ENCODE peak calls at places on chromosomes 5 and 9, in eight cellular contexts. One of them, this sample, is unnamed.

GRCh38 chr5:151682751-151683331 is 3.9 kb downstream of the SPARC start:
- DNase-seq in cardiac muscle cell: peak
- DNase-seq in activated CD4-positive, CD25-positive, alpha-beta regulatory T cell treated with anti-CD3 and anti-CD28 coated beads, Interleukin-2, amount 50 U/mL, for 16 hours: no peak
- DNase-seq in BJ: no peak
- DNase-seq in activated CD4-positive, alpha-beta T cell treated with anti-CD3 and anti-CD28 coated beads, Interleukin-2, amount 50 U/mL, for 1 hour: no peak
- DNase-seq in AG04450: no peak
- DNase-seq in stimulated activated CD4-positive, alpha-beta T cell treated with anti-CD3 and anti-CD28 coated beads, Interleukin-15, amount 100 ng/mL, for 24 hours: no peak
- DNase-seq in LNCaP clone FGC: no peak
- DNase-seq in this sample: no peak

GRCh38 chr9:16450578-16450977 is 419.9 kb downstream of the BNC2 start:
- DNase-seq in cardiac muscle cell: no peak
- DNase-seq in activated CD4-positive, CD25-positive, alpha-beta regulatory T cell treated with anti-CD3 and anti-CD28 coated beads, Interleukin-2, amount 50 U/mL, for 16 hours: no peak
- DNase-seq in BJ: no peak
- DNase-seq in activated CD4-positive, alpha-beta T cell treated with anti-CD3 and anti-CD28 coated beads, Interleukin-2, amount 50 U/mL, for 1 hour: no peak
- DNase-seq in AG04450: no peak
- DNase-seq in stimulated activated CD4-positive, alpha-beta T cell treated with anti-CD3 and anti-CD28 coated beads, Interleukin-15, amount 100 ng/mL, for 24 hours: no peak
- DNase-seq in LNCaP clone FGC: no peak
- DNase-seq in this sample: no peak

GRCh38 chr5:68086857-68087256 is 128.7 kb upstream of the PIK3R1 start:
- DNase-seq in cardiac muscle cell: no peak
- DNase-seq in activated CD4-positive, CD25-positive, alpha-beta regulatory T cell treated with anti-CD3 and anti-CD28 coated beads, Interleukin-2, amount 50 U/mL, for 16 hours: no peak
- DNase-seq in BJ: peak
- DNase-seq in activated CD4-positive, alpha-beta T cell treated with anti-CD3 and anti-CD28 coated beads, Interleukin-2, amount 50 U/mL, for 1 hour: no peak
- DNase-seq in AG04450: peak
- DNase-seq in stimulated activated CD4-positive, alpha-beta T cell treated with anti-CD3 and anti-CD28 coated beads, Interleukin-15, amount 100 ng/mL, for 24 hours: no peak
- DNase-seq in LNCaP clone FGC: no peak
- DNase-seq in this sample: no peak

GRCh38 chr5:1734908-1735289 is 64.7 kb downstream of the MRPL36 start:
- DNase-seq in cardiac muscle cell: no peak
- DNase-seq in activated CD4-positive, CD25-positive, alpha-beta regulatory T cell treated with anti-CD3 and anti-CD28 coated beads, Interleukin-2, amount 50 U/mL, for 16 hours: no peak
- DNase-seq in BJ: no peak
- DNase-seq in activated CD4-positive, alpha-beta T cell treated with anti-CD3 and anti-CD28 coated beads, Interleukin-2, amount 50 U/mL, for 1 hour: no peak
- DNase-seq in AG04450: no peak
- DNase-seq in stimulated activated CD4-positive, alpha-beta T cell treated with anti-CD3 and anti-CD28 coated beads, Interleukin-15, amount 100 ng/mL, for 24 hours: no peak
- DNase-seq in LNCaP clone FGC: no peak
- DNase-seq in this sample: no peak

GRCh38 chr9:108511200-108511756 is 344.5 kb downstream of the ACTL7B start:
- DNase-seq in cardiac muscle cell: no peak
- DNase-seq in activated CD4-positive, CD25-positive, alpha-beta regulatory T cell treated with anti-CD3 and anti-CD28 coated beads, Interleukin-2, amount 50 U/mL, for 16 hours: no peak
- DNase-seq in BJ: peak
- DNase-seq in activated CD4-positive, alpha-beta T cell treated with anti-CD3 and anti-CD28 coated beads, Interleukin-2, amount 50 U/mL, for 1 hour: no peak
- DNase-seq in AG04450: peak
- DNase-seq in stimulated activated CD4-positive, alpha-beta T cell treated with anti-CD3 and anti-CD28 coated beads, Interleukin-15, amount 100 ng/mL, for 24 hours: no peak
- DNase-seq in LNCaP clone FGC: no peak
- DNase-seq in this sample: no peak

GRCh38 chr9:86944974-86945867 is 2.1 kb downstream of the GAS1 start:
- DNase-seq in cardiac muscle cell: peak
- DNase-seq in activated CD4-positive, CD25-positive, alpha-beta regulatory T cell treated with anti-CD3 and anti-CD28 coated beads, Interleukin-2, amount 50 U/mL, for 16 hours: no peak
- DNase-seq in BJ: no peak
- DNase-seq in activated CD4-positive, alpha-beta T cell treated with anti-CD3 and anti-CD28 coated beads, Interleukin-2, amount 50 U/mL, for 1 hour: no peak
- DNase-seq in AG04450: no peak
- DNase-seq in stimulated activated CD4-positive, alpha-beta T cell treated with anti-CD3 and anti-CD28 coated beads, Interleukin-15, amount 100 ng/mL, for 24 hours: no peak
- DNase-seq in LNCaP clone FGC: no peak
- DNase-seq in this sample: no peak

GRCh38 chr9:126700296-126700695 is 86.6 kb downstream of the LMX1B start:
- DNase-seq in cardiac muscle cell: no peak
- DNase-seq in activated CD4-positive, CD25-positive, alpha-beta regulatory T cell treated with anti-CD3 and anti-CD28 coated beads, Interleukin-2, amount 50 U/mL, for 16 hours: no peak
- DNase-seq in BJ: no peak
- DNase-seq in activated CD4-positive, alpha-beta T cell treated with anti-CD3 and anti-CD28 coated beads, Interleukin-2, amount 50 U/mL, for 1 hour: no peak
- DNase-seq in AG04450: no peak
- DNase-seq in stimulated activated CD4-positive, alpha-beta T cell treated with anti-CD3 and anti-CD28 coated beads, Interleukin-15, amount 100 ng/mL, for 24 hours: no peak
- DNase-seq in LNCaP clone FGC: no peak
- DNase-seq in this sample: no peak

GRCh38 chr9:79686381-79687130 is 114.8 kb downstream of the TLE4 start:
- DNase-seq in cardiac muscle cell: no peak
- DNase-seq in activated CD4-positive, CD25-positive, alpha-beta regulatory T cell treated with anti-CD3 and anti-CD28 coated beads, Interleukin-2, amount 50 U/mL, for 16 hours: no peak
- DNase-seq in BJ: peak
- DNase-seq in activated CD4-positive, alpha-beta T cell treated with anti-CD3 and anti-CD28 coated beads, Interleukin-2, amount 50 U/mL, for 1 hour: no peak
- DNase-seq in AG04450: peak
- DNase-seq in stimulated activated CD4-positive, alpha-beta T cell treated with anti-CD3 and anti-CD28 coated beads, Interleukin-15, amount 100 ng/mL, for 24 hours: no peak
- DNase-seq in LNCaP clone FGC: no peak
- DNase-seq in this sample: no peak

GRCh38 chr5:125668904-125669303 is 754.3 kb upstream of the GRAMD2B start:
- DNase-seq in cardiac muscle cell: no peak
- DNase-seq in activated CD4-positive, CD25-positive, alpha-beta regulatory T cell treated with anti-CD3 and anti-CD28 coated beads, Interleukin-2, amount 50 U/mL, for 16 hours: no peak
- DNase-seq in BJ: no peak
- DNase-seq in activated CD4-positive, alpha-beta T cell treated with anti-CD3 and anti-CD28 coated beads, Interleukin-2, amount 50 U/mL, for 1 hour: no peak
- DNase-seq in AG04450: no peak
- DNase-seq in stimulated activated CD4-positive, alpha-beta T cell treated with anti-CD3 and anti-CD28 coated beads, Interleukin-15, amount 100 ng/mL, for 24 hours: no peak
- DNase-seq in LNCaP clone FGC: no peak
- DNase-seq in this sample: no peak

GRCh38 chr9:130186839-130187522 is 14.8 kb downstream of the NCS1 start:
- DNase-seq in cardiac muscle cell: peak
- DNase-seq in activated CD4-positive, CD25-positive, alpha-beta regulatory T cell treated with anti-CD3 and anti-CD28 coated beads, Interleukin-2, amount 50 U/mL, for 16 hours: no peak
- DNase-seq in BJ: no peak
- DNase-seq in activated CD4-positive, alpha-beta T cell treated with anti-CD3 and anti-CD28 coated beads, Interleukin-2, amount 50 U/mL, for 1 hour: no peak
- DNase-seq in AG04450: no peak
- DNase-seq in stimulated activated CD4-positive, alpha-beta T cell treated with anti-CD3 and anti-CD28 coated beads, Interleukin-15, amount 100 ng/mL, for 24 hours: peak
- DNase-seq in LNCaP clone FGC: peak
- DNase-seq in this sample: peak

GRCh38 chr5:66894480-66895240 is 298.5 kb downstream of the MAST4 start:
- DNase-seq in cardiac muscle cell: no peak
- DNase-seq in activated CD4-positive, CD25-positive, alpha-beta regulatory T cell treated with anti-CD3 and anti-CD28 coated beads, Interleukin-2, amount 50 U/mL, for 16 hours: no peak
- DNase-seq in BJ: no peak
- DNase-seq in activated CD4-positive, alpha-beta T cell treated with anti-CD3 and anti-CD28 coated beads, Interleukin-2, amount 50 U/mL, for 1 hour: no peak
- DNase-seq in AG04450: no peak
- DNase-seq in stimulated activated CD4-positive, alpha-beta T cell treated with anti-CD3 and anti-CD28 coated beads, Interleukin-15, amount 100 ng/mL, for 24 hours: no peak
- DNase-seq in LNCaP clone FGC: no peak
- DNase-seq in this sample: no peak

GRCh38 chr5:136030956-136031611 is 2.3 kb downstream of the TGFBI start:
- DNase-seq in cardiac muscle cell: no peak
- DNase-seq in activated CD4-positive, CD25-positive, alpha-beta regulatory T cell treated with anti-CD3 and anti-CD28 coated beads, Interleukin-2, amount 50 U/mL, for 16 hours: no peak
- DNase-seq in BJ: no peak
- DNase-seq in activated CD4-positive, alpha-beta T cell treated with anti-CD3 and anti-CD28 coated beads, Interleukin-2, amount 50 U/mL, for 1 hour: no peak
- DNase-seq in AG04450: no peak
- DNase-seq in stimulated activated CD4-positive, alpha-beta T cell treated with anti-CD3 and anti-CD28 coated beads, Interleukin-15, amount 100 ng/mL, for 24 hours: no peak
- DNase-seq in LNCaP clone FGC: no peak
- DNase-seq in this sample: no peak

GRCh38 chr9:129610473-129611301 is 10.2 kb downstream of the C9orf50 start:
- DNase-seq in cardiac muscle cell: peak
- DNase-seq in activated CD4-positive, CD25-positive, alpha-beta regulatory T cell treated with anti-CD3 and anti-CD28 coated beads, Interleukin-2, amount 50 U/mL, for 16 hours: peak
- DNase-seq in BJ: no peak
- DNase-seq in activated CD4-positive, alpha-beta T cell treated with anti-CD3 and anti-CD28 coated beads, Interleukin-2, amount 50 U/mL, for 1 hour: peak
- DNase-seq in AG04450: no peak
- DNase-seq in stimulated activated CD4-positive, alpha-beta T cell treated with anti-CD3 and anti-CD28 coated beads, Interleukin-15, amount 100 ng/mL, for 24 hours: peak
- DNase-seq in LNCaP clone FGC: no peak
- DNase-seq in this sample: peak

GRCh38 chr9:123470121-123470851 is 114.3 kb downstream of the CRB2 start:
- DNase-seq in cardiac muscle cell: no peak
- DNase-seq in activated CD4-positive, CD25-positive, alpha-beta regulatory T cell treated with anti-CD3 and anti-CD28 coated beads, Interleukin-2, amount 50 U/mL, for 16 hours: no peak
- DNase-seq in BJ: no peak
- DNase-seq in activated CD4-positive, alpha-beta T cell treated with anti-CD3 and anti-CD28 coated beads, Interleukin-2, amount 50 U/mL, for 1 hour: no peak
- DNase-seq in AG04450: no peak
- DNase-seq in stimulated activated CD4-positive, alpha-beta T cell treated with anti-CD3 and anti-CD28 coated beads, Interleukin-15, amount 100 ng/mL, for 24 hours: no peak
- DNase-seq in LNCaP clone FGC: no peak
- DNase-seq in this sample: no peak

GRCh38 chr9:130927995-130928900 is 10.8 kb downstream of the FIBCD1 start:
- DNase-seq in cardiac muscle cell: no peak
- DNase-seq in activated CD4-positive, CD25-positive, alpha-beta regulatory T cell treated with anti-CD3 and anti-CD28 coated beads, Interleukin-2, amount 50 U/mL, for 16 hours: no peak
- DNase-seq in BJ: no peak
- DNase-seq in activated CD4-positive, alpha-beta T cell treated with anti-CD3 and anti-CD28 coated beads, Interleukin-2, amount 50 U/mL, for 1 hour: no peak
- DNase-seq in AG04450: no peak
- DNase-seq in stimulated activated CD4-positive, alpha-beta T cell treated with anti-CD3 and anti-CD28 coated beads, Interleukin-15, amount 100 ng/mL, for 24 hours: no peak
- DNase-seq in LNCaP clone FGC: no peak
- DNase-seq in this sample: no peak

GRCh38 chr5:177530638-177531037 is 13.9 kb upstream of the DDX41 start:
- DNase-seq in cardiac muscle cell: no peak
- DNase-seq in activated CD4-positive, CD25-positive, alpha-beta regulatory T cell treated with anti-CD3 and anti-CD28 coated beads, Interleukin-2, amount 50 U/mL, for 16 hours: no peak
- DNase-seq in BJ: no peak
- DNase-seq in activated CD4-positive, alpha-beta T cell treated with anti-CD3 and anti-CD28 coated beads, Interleukin-2, amount 50 U/mL, for 1 hour: no peak
- DNase-seq in AG04450: no peak
- DNase-seq in stimulated activated CD4-positive, alpha-beta T cell treated with anti-CD3 and anti-CD28 coated beads, Interleukin-15, amount 100 ng/mL, for 24 hours: no peak
- DNase-seq in LNCaP clone FGC: no peak
- DNase-seq in this sample: no peak

GRCh38 chr5:2136728-2137333 is 254.1 kb upstream of the IRX4 start:
- DNase-seq in cardiac muscle cell: no peak
- DNase-seq in activated CD4-positive, CD25-positive, alpha-beta regulatory T cell treated with anti-CD3 and anti-CD28 coated beads, Interleukin-2, amount 50 U/mL, for 16 hours: no peak
- DNase-seq in BJ: no peak
- DNase-seq in activated CD4-positive, alpha-beta T cell treated with anti-CD3 and anti-CD28 coated beads, Interleukin-2, amount 50 U/mL, for 1 hour: no peak
- DNase-seq in AG04450: no peak
- DNase-seq in stimulated activated CD4-positive, alpha-beta T cell treated with anti-CD3 and anti-CD28 coated beads, Interleukin-15, amount 100 ng/mL, for 24 hours: peak
- DNase-seq in LNCaP clone FGC: no peak
- DNase-seq in this sample: no peak

This sample was measured in erythroblast.